ENCODE peak calls at places on chromosomes 13 and 19, in eight cellular contexts. One of them, this sample, is unnamed.

GRCh38 chr13:93151277-93151676 is 75.3 kb upstream of the GPC6 start:
- DNase-seq in GM23338: no peak
- DNase-seq in psoas muscle: no peak
- DNase-seq in AG04450: peak
- DNase-seq in upper lobe of right lung: no peak
- DNase-seq in CD8-positive, alpha-beta T cell: no peak
- DNase-seq in ovary: no peak
- DNase-seq in A549: no peak
- DNase-seq in this sample: no peak

GRCh38 chr13:75402787-75403186 is 79.2 kb downstream of the TBC1D4 start:
- DNase-seq in A549: no peak
- DNase-seq in AG04450: no peak
- DNase-seq in psoas muscle: peak
- DNase-seq in CD8-positive, alpha-beta T cell: no peak
- DNase-seq in upper lobe of right lung: no peak
- DNase-seq in ovary: no peak
- DNase-seq in GM23338: no peak
- DNase-seq in this sample: no peak

GRCh38 chr13:42039946-42040729 is 8.3 kb upstream of the DGKH start:
- DNase-seq in ovary: peak
- DNase-seq in upper lobe of right lung: peak
- DNase-seq in AG04450: peak
- DNase-seq in psoas muscle: peak
- DNase-seq in CD8-positive, alpha-beta T cell: peak
- DNase-seq in A549: peak
- DNase-seq in GM23338: peak
- DNase-seq in this sample: peak

GRCh38 chr13:50081106-50081898 is 66.1 kb downstream of the KCNRG start:
- DNase-seq in psoas muscle: peak
- DNase-seq in ovary: peak
- DNase-seq in CD8-positive, alpha-beta T cell: peak
- DNase-seq in AG04450: no peak
- DNase-seq in upper lobe of right lung: peak
- DNase-seq in A549: no peak
- DNase-seq in GM23338: peak
- DNase-seq in this sample: peak

GRCh38 chr19:10295305-10295846 is 5.6 kb downstream of the ICAM5 start:
- DNase-seq in CD8-positive, alpha-beta T cell: peak
- DNase-seq in AG04450: no peak
- DNase-seq in ovary: no peak
- DNase-seq in psoas muscle: no peak
- DNase-seq in A549: no peak
- DNase-seq in GM23338: peak
- DNase-seq in upper lobe of right lung: peak
- DNase-seq in this sample: no peak

GRCh38 chr19:19461671-19462622 is 53.4 kb downstream of the TSSK6 start:
- DNase-seq in upper lobe of right lung: peak
- DNase-seq in A549: no peak
- DNase-seq in psoas muscle: peak
- DNase-seq in AG04450: no peak
- DNase-seq in GM23338: peak
- DNase-seq in CD8-positive, alpha-beta T cell: no peak
- DNase-seq in ovary: peak
- DNase-seq in this sample: peak

GRCh38 chr13:25771641-25772478 is 280.0 kb downstream of the SHISA2 start:
- DNase-seq in A549: no peak
- DNase-seq in GM23338: peak
- DNase-seq in ovary: no peak
- DNase-seq in AG04450: no peak
- DNase-seq in upper lobe of right lung: no peak
- DNase-seq in psoas muscle: no peak
- DNase-seq in CD8-positive, alpha-beta T cell: no peak
- DNase-seq in this sample: no peak

GRCh38 chr13:99659234-99659633 is 158.0 kb downstream of the TM9SF2 start:
- DNase-seq in psoas muscle: no peak
- DNase-seq in upper lobe of right lung: no peak
- DNase-seq in ovary: no peak
- DNase-seq in A549: no peak
- DNase-seq in AG04450: no peak
- DNase-seq in CD8-positive, alpha-beta T cell: no peak
- DNase-seq in GM23338: peak
- DNase-seq in this sample: no peak

GRCh38 chr13:41742917-41743552 is 217.9 kb downstream of the VWA8 start:
- DNase-seq in AG04450: no peak
- DNase-seq in GM23338: no peak
- DNase-seq in upper lobe of right lung: no peak
- DNase-seq in psoas muscle: no peak
- DNase-seq in CD8-positive, alpha-beta T cell: no peak
- DNase-seq in ovary: no peak
- DNase-seq in A549: no peak
- DNase-seq in this sample: no peak

GRCh38 chr19:50301607-50301971 is 27.6 kb downstream of the KCNC3 start:
- DNase-seq in CD8-positive, alpha-beta T cell: no peak
- DNase-seq in A549: no peak
- DNase-seq in AG04450: no peak
- DNase-seq in GM23338: no peak
- DNase-seq in psoas muscle: no peak
- DNase-seq in ovary: no peak
- DNase-seq in upper lobe of right lung: peak
- DNase-seq in this sample: no peak

GRCh38 chr13:106446011-106446410 is 89.5 kb downstream of the EFNB2 start:
- DNase-seq in GM23338: no peak
- DNase-seq in A549: no peak
- DNase-seq in psoas muscle: no peak
- DNase-seq in AG04450: no peak
- DNase-seq in CD8-positive, alpha-beta T cell: no peak
- DNase-seq in upper lobe of right lung: no peak
- DNase-seq in ovary: no peak
- DNase-seq in this sample: no peak

GRCh38 chr13:38530492-38530891 is 156.4 kb upstream of the FREM2 start:
- DNase-seq in GM23338: peak
- DNase-seq in CD8-positive, alpha-beta T cell: no peak
- DNase-seq in ovary: no peak
- DNase-seq in psoas muscle: no peak
- DNase-seq in A549: no peak
- DNase-seq in upper lobe of right lung: no peak
- DNase-seq in AG04450: no peak
- DNase-seq in this sample: no peak

GRCh38 chr19:49042177-49042576 is 1.5 kb upstream of the CGB5 start:
- DNase-seq in GM23338: no peak
- DNase-seq in psoas muscle: no peak
- DNase-seq in upper lobe of right lung: no peak
- DNase-seq in AG04450: no peak
- DNase-seq in CD8-positive, alpha-beta T cell: no peak
- DNase-seq in A549: no peak
- DNase-seq in ovary: no peak
- DNase-seq in this sample: no peak

GRCh38 chr13:77874406-77874805 is 44.2 kb downstream of the EDNRB start:
- DNase-seq in upper lobe of right lung: no peak
- DNase-seq in psoas muscle: no peak
- DNase-seq in ovary: no peak
- DNase-seq in AG04450: peak
- DNase-seq in A549: no peak
- DNase-seq in CD8-positive, alpha-beta T cell: no peak
- DNase-seq in GM23338: no peak
- DNase-seq in this sample: no peak

GRCh38 chr19:18388328-18389094 is 2.6 kb downstream of the GDF15 start:
- DNase-seq in GM23338: peak
- DNase-seq in psoas muscle: peak
- DNase-seq in ovary: peak
- DNase-seq in upper lobe of right lung: peak
- DNase-seq in AG04450: no peak
- DNase-seq in CD8-positive, alpha-beta T cell: peak
- DNase-seq in A549: no peak
- DNase-seq in this sample: peak

GRCh38 chr19:13538854-13539253 is 32.6 kb upstream of the CACNA1A start:
- DNase-seq in CD8-positive, alpha-beta T cell: no peak
- DNase-seq in A549: no peak
- DNase-seq in ovary: no peak
- DNase-seq in GM23338: no peak
- DNase-seq in upper lobe of right lung: no peak
- DNase-seq in AG04450: no peak
- DNase-seq in psoas muscle: no peak
- DNase-seq in this sample: no peak

GRCh38 chr19:7074705-7075282 is 5.3 kb downstream of the ZNF557 start:
- DNase-seq in GM23338: no peak
- DNase-seq in CD8-positive, alpha-beta T cell: no peak
- DNase-seq in A549: no peak
- DNase-seq in AG04450: no peak
- DNase-seq in ovary: no peak
- DNase-seq in psoas muscle: no peak
- DNase-seq in upper lobe of right lung: no peak
- DNase-seq in this sample: no peak

GRCh38 chr19:10450853-10451609 is 30.7 kb downstream of the PDE4A start:
- DNase-seq in A549: peak
- DNase-seq in GM23338: peak
- DNase-seq in ovary: no peak
- DNase-seq in AG04450: no peak
- DNase-seq in psoas muscle: no peak
- DNase-seq in upper lobe of right lung: no peak
- DNase-seq in CD8-positive, alpha-beta T cell: no peak
- DNase-seq in this sample: no peak

GRCh38 chr13:41611385-41611784 is 154.0 kb downstream of the RGCC start:
- DNase-seq in upper lobe of right lung: no peak
- DNase-seq in GM23338: peak
- DNase-seq in psoas muscle: no peak
- DNase-seq in AG04450: no peak
- DNase-seq in CD8-positive, alpha-beta T cell: no peak
- DNase-seq in ovary: no peak
- DNase-seq in A549: no peak
- DNase-seq in this sample: no peak

DNA sequence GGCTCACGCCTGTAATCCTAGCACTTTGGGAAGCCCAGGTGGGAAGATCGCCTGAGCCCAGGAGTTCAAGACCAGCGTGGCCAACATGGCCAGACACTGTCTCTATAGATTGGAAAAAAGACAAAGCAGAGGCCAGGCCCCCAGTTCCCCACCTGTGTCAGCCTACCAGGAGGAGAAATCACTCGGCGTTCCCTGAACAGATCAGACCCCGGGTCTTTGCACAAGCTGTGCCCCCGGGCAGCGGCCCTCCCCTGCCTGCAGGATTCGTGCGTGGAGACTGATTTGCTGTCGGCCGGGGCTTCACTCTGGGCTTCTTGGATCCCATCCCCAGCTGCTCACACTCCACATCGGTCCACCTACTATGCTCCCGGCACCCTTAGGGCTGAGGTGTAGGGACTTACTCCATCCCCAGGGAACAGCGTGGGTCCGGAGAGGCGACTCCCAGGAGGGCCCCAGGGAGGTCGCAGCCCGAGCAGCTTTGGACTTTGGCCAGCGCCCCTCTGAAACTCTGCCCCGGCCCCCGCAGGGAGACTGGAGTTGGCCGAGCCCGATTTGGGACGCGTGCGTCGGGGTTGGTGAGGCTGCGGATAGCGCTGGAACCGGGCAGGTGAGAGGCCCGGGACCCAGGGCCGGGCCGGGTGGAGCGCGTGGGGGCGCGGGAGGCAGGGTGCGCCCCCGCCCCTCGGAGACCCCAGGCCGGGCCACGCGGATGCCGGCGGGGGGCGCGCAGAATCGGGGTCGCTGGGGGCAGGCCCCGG is 515 bp upstream of the EFNA2 start:
- DNase-seq in AG04450: no peak
- DNase-seq in upper lobe of right lung: no peak
- DNase-seq in psoas muscle: no peak
- DNase-seq in A549: no peak
- DNase-seq in GM23338: peak
- DNase-seq in CD8-positive, alpha-beta T cell: no peak
- DNase-seq in ovary: no peak
- DNase-seq in this sample: no peak
- H3K27ac ChIP-seq in AG04450: no peak
- H3K27ac ChIP-seq in upper lobe of right lung: no peak
- H3K27ac ChIP-seq in psoas muscle: no peak
- H3K27ac ChIP-seq in A549: peak
- H3K27ac ChIP-seq in GM23338: no peak
- H3K27ac ChIP-seq in CD8-positive, alpha-beta T cell: no peak
- H3K27ac ChIP-seq in ovary: no peak
- H3K27ac ChIP-seq in this sample: no peak

GRCh38 chr13:104106705-104107393 is 1040.6 kb upstream of the SLC10A2 start:
- DNase-seq in A549: no peak
- DNase-seq in AG04450: no peak
- DNase-seq in GM23338: peak
- DNase-seq in psoas muscle: no peak
- DNase-seq in ovary: no peak
- DNase-seq in CD8-positive, alpha-beta T cell: no peak
- DNase-seq in upper lobe of right lung: no peak
- DNase-seq in this sample: no peak
- TF ChIP-seq CTCF in A549: no peak
- TF ChIP-seq CTCF in AG04450: no peak
- TF ChIP-seq CTCF in GM23338: peak
- TF ChIP-seq CTCF in psoas muscle: no peak
- TF ChIP-seq CTCF in ovary: no peak
- TF ChIP-seq CTCF in CD8-positive, alpha-beta T cell: no peak
- TF ChIP-seq CTCF in upper lobe of right lung: no peak
- TF ChIP-seq CTCF in this sample: no peak

GRCh38 chr19:34675919-34676318 is 1.0 kb downstream of the SCGB2B2 start:
- DNase-seq in ovary: no peak
- DNase-seq in psoas muscle: no peak
- DNase-seq in upper lobe of right lung: no peak
- DNase-seq in AG04450: no peak
- DNase-seq in GM23338: no peak
- DNase-seq in CD8-positive, alpha-beta T cell: no peak
- DNase-seq in A549: no peak
- DNase-seq in this sample: no peak

GRCh38 chr19:34678421-34678820 is 943 bp downstream of the ZNF302 start:
- DNase-seq in CD8-positive, alpha-beta T cell: no peak
- DNase-seq in GM23338: no peak
- DNase-seq in upper lobe of right lung: no peak
- DNase-seq in psoas muscle: no peak
- DNase-seq in AG04450: no peak
- DNase-seq in A549: no peak
- DNase-seq in ovary: no peak
- DNase-seq in this sample: no peak

GRCh38 chr19:34677386-34678084 is at the start of gene ZNF302:
- DNase-seq in upper lobe of right lung: peak
- DNase-seq in ovary: peak
- DNase-seq in CD8-positive, alpha-beta T cell: peak
- DNase-seq in psoas muscle: peak
- DNase-seq in GM23338: peak
- DNase-seq in A549: peak
- DNase-seq in AG04450: peak
- DNase-seq in this sample: peak

GRCh38 chr19:34676697-34677385 is at the start of gene SCGB2B2:
- DNase-seq in upper lobe of right lung: no peak
- DNase-seq in CD8-positive, alpha-beta T cell: no peak
- DNase-seq in GM23338: peak
- DNase-seq in psoas muscle: no peak
- DNase-seq in ovary: no peak
- DNase-seq in A549: peak
- DNase-seq in AG04450: no peak
- DNase-seq in this sample: no peak

GRCh38 chr19:34678085-34678412 is 571 bp downstream of the ZNF302 start:
- DNase-seq in ovary: no peak
- DNase-seq in upper lobe of right lung: no peak
- DNase-seq in A549: no peak
- DNase-seq in CD8-positive, alpha-beta T cell: no peak
- DNase-seq in psoas muscle: no peak
- DNase-seq in AG04450: no peak
- DNase-seq in GM23338: no peak
- DNase-seq in this sample: no peak
- H3K27ac ChIP-seq in ovary: peak
- H3K27ac ChIP-seq in upper lobe of right lung: peak
- H3K27ac ChIP-seq in A549: peak
- H3K27ac ChIP-seq in CD8-positive, alpha-beta T cell: peak
- H3K27ac ChIP-seq in psoas muscle: peak
- H3K27ac ChIP-seq in AG04450: peak
- H3K27ac ChIP-seq in GM23338: peak
- H3K27ac ChIP-seq in this sample: peak

GRCh38 chr13:54574791-54575190 is 1546.2 kb downstream of the OLFM4 start:
- DNase-seq in ovary: no peak
- DNase-seq in AG04450: no peak
- DNase-seq in A549: no peak
- DNase-seq in upper lobe of right lung: no peak
- DNase-seq in CD8-positive, alpha-beta T cell: no peak
- DNase-seq in psoas muscle: no peak
- DNase-seq in GM23338: no peak
- DNase-seq in this sample: no peak
- TF ChIP-seq CTCF in ovary: no peak
- TF ChIP-seq CTCF in AG04450: no peak
- TF ChIP-seq CTCF in A549: no peak
- TF ChIP-seq CTCF in upper lobe of right lung: no peak
- TF ChIP-seq CTCF in CD8-positive, alpha-beta T cell: no peak
- TF ChIP-seq CTCF in psoas muscle: no peak
- TF ChIP-seq CTCF in GM23338: no peak
- TF ChIP-seq CTCF in this sample: no peak